ENCODE peak calls at places on chromosomes 2 and 18, in six cellular contexts. C is tibial nerve, D is endothelial cell, A is HFFc6, H is lower leg skin, Z is GM13976. R is an unnamed sample.

GRCh38 chr2:227324671-227325055 is 388 bp upstream of the MFF start:
- DNase-seq in C (peak; percentile 13), D (no peak), A (no peak), H (no peak), Z (peak; percentile 47), R (peak; percentile 38)

GRCh38 chr2:98445167-98445522 is 487 bp downstream of the INPP4A start:
- DNase-seq in A (no peak), H (no peak), D (no peak), C (no peak), Z (peak; percentile 42), R (peak; percentile 42)

GRCh38 chr2:38700881-38701458 is 35.1 kb downstream of the GALM start:
- DNase-seq in Z (no peak), C (no peak), D (no peak), A (no peak), H (no peak), R (no peak)

GRCh38 chr2:38533757-38534545 is 68.8 kb downstream of the HNRNPLL start:
- DNase-seq in Z (no peak), A (no peak), H (no peak), C (no peak), D (no peak), R (no peak)

GRCh38 chr2:238523158-238524110 is 96.7 kb downstream of the ASB1 start:
- DNase-seq in H (peak; percentile 80), Z (no peak), A (peak; percentile 26), D (peak; percentile 22), C (peak; percentile 74), R (peak; percentile 4)

GRCh38 chr2:11827547-11827946 is 81.1 kb downstream of the LPIN1 start:
- DNase-seq in A (no peak), H (no peak), D (no peak), Z (peak; percentile 59), C (no peak), R (peak; percentile 60)

GRCh38 chr2:130345091-130345490 is 2.4 kb downstream of the IMP4 start:
- DNase-seq in H (no peak), Z (no peak), A (no peak), D (no peak), C (no peak), R (no peak)

GRCh38 chr18:79662051-79662450 is 17.6 kb upstream of the CTDP1 start:
- DNase-seq in C (no peak), H (no peak), D (no peak), Z (no peak), A (no peak), R (no peak)

GRCh38 chr2:43008388-43008787 is 216.0 kb upstream of the HAAO start:
- DNase-seq in C (no peak), Z (no peak), H (no peak), A (no peak), D (no peak), R (no peak)

GRCh38 chr18:45521777-45522176 is 93.5 kb upstream of the SLC14A2 start:
- DNase-seq in H (no peak), A (peak; percentile 18), D (no peak), C (peak; percentile 52), Z (peak; percentile 21), R (peak; percentile 11)

GRCh38 chr2:46701152-46701551 is 214.5 kb downstream of the MCFD2 start:
- DNase-seq in A (peak; percentile 47), C (no peak), D (no peak), H (no peak), Z (no peak), R (no peak)

GRCh38 chr2:3299703-3300102 is 77.9 kb downstream of the EIPR1 start:
- DNase-seq in H (no peak), A (no peak), D (no peak), Z (no peak), C (no peak), R (no peak)

GRCh38 chr18:25099838-25100393 is 252.1 kb downstream of the ZNF521 start:
- DNase-seq in D (no peak), H (no peak), C (no peak), Z (no peak), A (peak; percentile 7), R (no peak)

GRCh38 chr2:232886632-232887031 is 16.6 kb downstream of the SNORC start:
- DNase-seq in C (no peak), D (no peak), A (no peak), Z (no peak), H (no peak), R (no peak)

GRCh38 chr2:176545627-176546026 is 276.4 kb downstream of the MTX2 start:
- DNase-seq in H (no peak), A (no peak), D (no peak), Z (no peak), C (no peak), R (no peak)

GRCh38 chr2:240249423-240250149 is 109.1 kb upstream of the OTOS start:
- DNase-seq in H (peak; percentile 12), D (no peak), Z (peak; percentile 21), C (no peak), A (no peak), R (no peak)

GRCh38 chr2:219689676-219690628 is 62.5 kb downstream of the SLC4A3 start:
- DNase-seq in H (peak; percentile 34), A (peak; percentile 66), D (peak; percentile 55), C (peak; percentile 66), Z (peak; percentile 73), R (peak; percentile 64)

GRCh38 chr2:154402138-154402714 is 296.3 kb upstream of the KCNJ3 start:
- DNase-seq in Z (no peak), D (no peak), A (no peak), H (no peak), C (no peak), R (no peak)

GRCh38 chr2:220227272-220227920 is 600.0 kb downstream of the SLC4A3 start:
- DNase-seq in D (no peak), A (peak; percentile 77), C (no peak), Z (no peak), H (no peak), R (no peak)

GRCh38 chr2:130288467-130289403 is 54.0 kb upstream of the IMP4 start:
- DNase-seq in H (no peak), A (no peak), C (no peak), D (no peak), Z (no peak), R (no peak)

GRCh38 chr2:177466337-177467195 is 74.0 kb downstream of the AGPS start:
- DNase-seq in Z (no peak), H (no peak), D (no peak), C (no peak), A (no peak), R (no peak)

GRCh38 chr18:7766383-7766782 is 199.3 kb downstream of the PTPRM start:
- DNase-seq in D (no peak), H (no peak), Z (no peak), A (no peak), C (no peak), R (no peak)

GRCh38 chr2:11980809-11981208 is 234.4 kb downstream of the LPIN1 start:
- DNase-seq in A (no peak), C (no peak), H (no peak), Z (no peak), D (no peak), R (no peak)

GRCh38 chr2:37387143-37387835 is 42.9 kb downstream of the QPCT start:
- DNase-seq in C (no peak), H (no peak), Z (no peak), D (no peak), A (peak; percentile 82), R (no peak)

GRCh38 chr2:288743-289361 is 961 bp upstream of the ALKAL2 start:
- DNase-seq in A (no peak), H (no peak), Z (peak; percentile 33), C (peak; percentile 25), D (no peak), R (peak; percentile 32)

GRCh38 chr2:223930002-223930976 is 14.8 kb downstream of the WDFY1 start:
- DNase-seq in H (peak; percentile 58), A (no peak), C (peak; percentile 23), Z (no peak), D (no peak), R (no peak)

GRCh38 chr2:237171396-237171795 is 85.7 kb downstream of the COPS8 start:
- DNase-seq in A (peak; percentile 91), C (peak; percentile 69), Z (no peak), D (no peak), H (peak; percentile 52), R (no peak)
- TF ChIP-seq CTCF in A (peak; percentile 74), C (peak; percentile 47), Z (no peak), D (no peak), H (no peak), R (no peak)

GRCh38 chr2:70362661-70363060 is 60.8 kb upstream of the FAM136A start:
- DNase-seq in C (no peak), A (peak; percentile 48), D (no peak), Z (no peak), H (no peak), R (no peak)

GRCh38 chr2:70360661-70361316 is 58.9 kb upstream of the FAM136A start:
- DNase-seq in D (no peak), H (no peak), Z (no peak), A (no peak), C (no peak), R (no peak)

GRCh38 chr2:70354264-70354949 is 52.5 kb upstream of the FAM136A start:
- DNase-seq in A (peak; percentile 61), Z (no peak), D (no peak), C (no peak), H (no peak), R (no peak)

GRCh38 chr2:70357076-70358071 is 55.5 kb upstream of the FAM136A start:
- DNase-seq in D (no peak), Z (no peak), C (no peak), H (no peak), A (peak; percentile 72), R (no peak)
- TF ChIP-seq CTCF in D (no peak), Z (no peak), C (no peak), H (no peak), A (no peak), R (no peak)

DNA sequence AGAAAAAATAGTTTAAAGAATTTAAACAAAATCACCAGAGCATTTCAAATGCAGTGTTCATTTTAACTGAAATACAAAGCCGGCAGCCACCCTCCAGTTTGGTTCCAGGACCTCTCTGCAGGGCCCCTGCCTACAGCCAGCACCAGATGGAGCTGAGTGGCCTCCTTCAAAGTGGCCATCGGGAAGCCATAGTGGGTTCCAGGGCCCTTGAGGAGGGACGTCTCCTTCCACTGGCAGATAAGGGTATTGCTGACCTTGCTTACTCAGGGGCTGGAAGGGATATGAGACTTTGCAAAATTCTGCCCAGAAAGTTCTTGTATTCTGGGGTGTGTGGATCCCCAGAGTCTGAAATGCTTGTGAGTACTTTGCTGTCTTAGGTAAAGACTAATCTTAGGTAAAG is 205.2 kb upstream of the APCDD1 start:
- DNase-seq in H (no peak), C (no peak), A (no peak), D (no peak), Z (no peak), R (no peak)
- TF ChIP-seq CTCF in H (no peak), C (no peak), A (no peak), D (no peak), Z (no peak), R (no peak)

DNA sequence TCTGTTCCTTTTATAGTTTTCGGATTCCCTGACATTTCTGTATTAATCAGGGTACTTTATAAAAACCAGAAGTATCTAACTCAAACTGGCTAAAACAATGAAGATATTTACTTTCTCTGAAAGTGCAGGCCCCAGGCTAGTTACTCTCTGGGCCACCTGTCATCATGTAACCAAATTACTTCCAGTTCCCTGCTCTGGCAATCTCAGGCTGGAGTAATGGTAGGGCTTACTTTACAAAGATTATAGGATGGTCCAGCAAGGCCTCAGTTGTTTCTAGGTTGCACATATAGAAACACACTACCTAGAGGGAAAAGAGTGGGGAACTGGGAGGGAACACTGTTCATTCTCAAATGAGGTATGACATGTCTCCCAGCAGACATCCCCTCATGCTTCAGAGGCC is 74.8 kb downstream of the CHST9 start:
- DNase-seq in C (no peak), Z (no peak), D (no peak), A (no peak), H (no peak), R (no peak)
- TF ChIP-seq CTCF in C (no peak), Z (no peak), D (no peak), A (no peak), H (no peak), R (no peak)